ENCODE peak calls at places on chromosome 22, in six cellular contexts. S is uterus; M is CD4-positive, CD25-positive, alpha-beta regulatory T cell; V is GM06990; I is iris pigment epithelial cell; G is GM23248. P is an unnamed sample.

GRCh38 chr22:49768511-49768910 is 59.2 kb downstream of the BRD1 start:
- DNase-seq in G (no peak), V (no peak), I (no peak), S (no peak), M (no peak), P (no peak)

GRCh38 chr22:44658371-44658953 is 43.5 kb upstream of the PRR5 start:
- DNase-seq in G (peak), S (peak), I (peak), M (no peak), V (no peak), P (no peak)

GRCh38 chr22:17773606-17774205 is 563 bp downstream of the BID start:
- DNase-seq in S (no peak), I (peak), M (peak), G (peak), V (peak), P (no peak)

GRCh38 chr22:36762687-36763260 is 13.1 kb downstream of the IFT27 start:
- DNase-seq in S (no peak), V (no peak), I (peak), G (peak), M (no peak), P (peak)

GRCh38 chr22:20315337-20316216 is 4.3 kb downstream of the DGCR6L start:
- DNase-seq in M (no peak), S (no peak), V (no peak), I (no peak), G (no peak), P (peak)

GRCh38 chr22:37545703-37546435 is 14.4 kb upstream of the CDC42EP1 start:
- DNase-seq in S (peak), V (no peak), M (no peak), G (peak), I (peak), P (peak)

GRCh38 chr22:35598396-35598710 is 18.8 kb downstream of the MB start:
- DNase-seq in V (no peak), M (no peak), I (no peak), S (no peak), G (no peak), P (no peak)

GRCh38 chr22:25051983-25052710 is 99.6 kb downstream of the KIAA1671 start:
- DNase-seq in S (no peak), V (no peak), G (no peak), I (no peak), M (no peak), P (no peak)

GRCh38 chr22:44440224-44441160 is 57.5 kb downstream of the RTL6 start:
- DNase-seq in I (no peak), G (no peak), V (no peak), S (no peak), M (no peak), P (no peak)

GRCh38 chr22:37165940-37166674 is 16.4 kb upstream of the IL2RB start:
- DNase-seq in S (no peak), G (no peak), I (no peak), V (no peak), M (no peak), P (no peak)

GRCh38 chr22:27610863-27611786 is 190.4 kb downstream of the MN1 start:
- DNase-seq in M (no peak), I (no peak), G (no peak), V (no peak), S (no peak), P (no peak)

GRCh38 chr22:20116376-20116950 is 559 bp downstream of the RANBP1 start:
- DNase-seq in S (no peak), V (no peak), G (peak), M (no peak), I (no peak), P (no peak)

GRCh38 chr22:37310815-37311595 is 28.7 kb downstream of the CYTH4 start:
- DNase-seq in M (no peak), V (no peak), S (no peak), G (no peak), I (no peak), P (peak)

GRCh38 chr22:44667276-44667675 is 34.7 kb upstream of the PRR5 start:
- DNase-seq in V (no peak), S (no peak), G (no peak), M (no peak), I (no peak), P (no peak)

GRCh38 chr22:49685116-49685515 is 142.6 kb downstream of the BRD1 start:
- DNase-seq in V (no peak), G (no peak), I (no peak), M (no peak), S (no peak), P (peak)

GRCh38 chr22:31926969-31927368 is 17.4 kb upstream of the YWHAH start:
- DNase-seq in V (no peak), S (no peak), I (peak), M (no peak), G (no peak), P (no peak)

GRCh38 chr22:49181431-49181830 is 646.2 kb downstream of the BRD1 start:
- DNase-seq in S (no peak), M (no peak), V (no peak), G (no peak), I (no peak), P (no peak)

GRCh38 chr22:36252754-36253522 is at the start of gene APOL1:
- DNase-seq in I (peak), G (peak), V (peak), M (peak), S (peak), P (no peak)

GRCh38 chr22:23092217-23092955 is 22.1 kb downstream of the GNAZ start:
- DNase-seq in I (no peak), V (no peak), S (no peak), G (no peak), M (no peak), P (no peak)

GRCh38 chr22:39634530-39635399 is 64.2 kb downstream of the CACNA1I start:
- DNase-seq in I (peak), M (no peak), V (no peak), S (no peak), G (peak), P (no peak)

GRCh38 chr22:20927940-20928572 is 10.8 kb downstream of the CRKL start:
- DNase-seq in G (no peak), I (no peak), V (no peak), S (no peak), M (no peak), P (no peak)

P was measured in right atrium auricular region.